ENCODE peak calls at places on chromosomes 6 and 20, in six cellular contexts. B is effector memory CD8-positive, alpha-beta T cell; M is astrocyte of the spinal cord; E is NCI-H2171 treated with DMSO at 0.1 percent for 48 hours; U is ACHN; T is left cardiac atrium. S is an unnamed sample.

GRCh38 chr6:98200084-98200483 is 634.3 kb upstream of the POU3F2 start:
- DNase-seq in B (no peak), M (no peak), E (no peak), U (no peak), T (no peak), S (no peak)

GRCh38 chr6:219641-220198 is 72.6 kb upstream of the DUSP22 start:
- DNase-seq in B (no peak), M (peak; percentile 51), E (no peak), U (peak; percentile 53), T (peak; percentile 68), S (no peak)

GRCh38 chr6:138486249-138487121 is 12.8 kb downstream of the NHSL1 start:
- DNase-seq in B (no peak), M (no peak), E (no peak), U (no peak), T (no peak), S (no peak)

GRCh38 chr6:159203304-159204005 is 34.3 kb downstream of the FNDC1 start:
- DNase-seq in B (no peak), M (peak; percentile 83), E (no peak), U (no peak), T (peak; percentile 25), S (no peak)

GRCh38 chr6:14671261-14671681 is 553.7 kb downstream of the CD83 start:
- DNase-seq in B (no peak), M (peak; percentile 76), E (peak; percentile 86), U (no peak), T (peak; percentile 45), S (no peak)

GRCh38 chr20:63973636-63974401 is 4.1 kb upstream of the ZNF512B start:
- DNase-seq in B (peak; percentile 71), M (peak; percentile 78), E (peak; percentile 77), U (peak; percentile 81), T (peak; percentile 92), S (peak; percentile 76)

GRCh38 chr20:8079976-8080375 is 52.1 kb upstream of the PLCB1 start:
- DNase-seq in B (no peak), M (no peak), E (no peak), U (no peak), T (no peak), S (no peak)

GRCh38 chr6:107803957-107804356 is 20.2 kb downstream of the SCML4 start:
- DNase-seq in B (no peak), M (no peak), E (no peak), U (no peak), T (no peak), S (no peak)

GRCh38 chr6:113879186-113880096 is 22.3 kb downstream of the MARCKS start:
- DNase-seq in B (no peak), M (peak; percentile 86), E (peak; percentile 87), U (peak; percentile 79), T (peak; percentile 51), S (peak; percentile 33)

GRCh38 chr20:32494498-32495216 is 90.5 kb downstream of the NOL4L start:
- DNase-seq in B (no peak), M (no peak), E (no peak), U (no peak), T (peak; percentile 12), S (no peak)

GRCh38 chr6:157198425-157199279 is 124.7 kb downstream of the TMEM242 start:
- DNase-seq in B (no peak), M (no peak), E (peak; percentile 96), U (no peak), T (peak; percentile 60), S (no peak)

GRCh38 chr6:93407186-93407585 is 12.2 kb downstream of the EPHA7 start:
- DNase-seq in B (no peak), M (peak; percentile 54), E (peak; percentile 68), U (no peak), T (no peak), S (no peak)

GRCh38 chr6:46440133-46440532 is 51.1 kb downstream of the RCAN2 start:
- DNase-seq in B (no peak), M (peak; percentile 50), E (no peak), U (no peak), T (no peak), S (no peak)

GRCh38 chr6:115001726-115002436 is 659.1 kb upstream of the HS3ST5 start:
- DNase-seq in B (no peak), M (no peak), E (no peak), U (peak; percentile 6), T (no peak), S (no peak)

GRCh38 chr6:155341130-155341828 is 27.0 kb upstream of the TFB1M start:
- DNase-seq in B (no peak), M (peak; percentile 81), E (no peak), U (no peak), T (no peak), S (no peak)

GRCh38 chr6:28866342-28867077 is 57.3 kb downstream of the TRIM27 start:
- DNase-seq in B (peak; percentile 58), M (peak; percentile 46), E (peak; percentile 75), U (peak; percentile 75), T (peak; percentile 74), S (peak; percentile 84)

GRCh38 chr6:43265564-43265963 is 22.3 kb downstream of the TTBK1 start:
- DNase-seq in B (no peak), M (no peak), E (no peak), U (no peak), T (no peak), S (no peak)

GRCh38 chr6:33895296-33895695 is 91.5 kb upstream of the MLN start:
- DNase-seq in B (no peak), M (no peak), E (no peak), U (no peak), T (no peak), S (no peak)

GRCh38 chr6:91082311-91082803 is 495.5 kb upstream of the MAP3K7 start:
- DNase-seq in B (no peak), M (peak; percentile 76), E (no peak), U (no peak), T (no peak), S (no peak)

GRCh38 chr20:40648505-40649072 is 40.4 kb downstream of the MAFB start:
- DNase-seq in B (no peak), M (no peak), E (no peak), U (no peak), T (no peak), S (no peak)

GRCh38 chr6:118963003-118963402 is 28.0 kb upstream of the MCM9 start:
- DNase-seq in B (no peak), M (peak; percentile 23), E (peak; percentile 12), U (peak; percentile 17), T (no peak), S (no peak)

GRCh38 chr6:134813146-134813545 is 136.8 kb downstream of the ALDH8A1 start:
- DNase-seq in B (no peak), M (peak; percentile 67), E (no peak), U (no peak), T (no peak), S (no peak)

GRCh38 chr6:54040545-54040944 is 70.7 kb upstream of the MLIP start:
- DNase-seq in B (no peak), M (no peak), E (no peak), U (no peak), T (no peak), S (no peak)

GRCh38 chr6:21871831-21872230 is 278.3 kb downstream of the SOX4 start:
- DNase-seq in B (no peak), M (no peak), E (no peak), U (no peak), T (no peak), S (no peak)

GRCh38 chr20:14544688-14545087 is 207.3 kb upstream of the FLRT3 start:
- DNase-seq in B (no peak), M (no peak), E (peak; percentile 15), U (no peak), T (no peak), S (no peak)

GRCh38 chr6:11971154-11971553 is 41.0 kb upstream of the HIVEP1 start:
- DNase-seq in B (no peak), M (peak; percentile 80), E (no peak), U (no peak), T (no peak), S (no peak)

GRCh38 chr6:51654647-51655046 is 432.8 kb downstream of the PKHD1 start:
- DNase-seq in B (no peak), M (no peak), E (no peak), U (no peak), T (no peak), S (no peak)

GRCh38 chr6:43811101-43812099 is 41.4 kb downstream of the VEGFA start:
- DNase-seq in B (no peak), M (no peak), E (no peak), U (no peak), T (no peak), S (no peak)

GRCh38 chr6:147821266-147821665 is 312.8 kb downstream of the SAMD5 start:
- DNase-seq in B (no peak), M (peak; percentile 2), E (no peak), U (no peak), T (no peak), S (no peak)

GRCh38 chr20:25280051-25280573 is 32.2 kb downstream of the PYGB start:
- DNase-seq in B (no peak), M (no peak), E (no peak), U (no peak), T (peak; percentile 15), S (no peak)

GRCh38 chr6:52186075-52186474 is at the start of gene IL17A:
- DNase-seq in B (no peak), M (no peak), E (no peak), U (no peak), T (no peak), S (no peak)

GRCh38 chr20:64048402-64049044 is 916 bp downstream of the SOX18 start:
- DNase-seq in B (no peak), M (no peak), E (no peak), U (no peak), T (no peak), S (no peak)

GRCh38 chr20:1255675-1256074 is 10.4 kb upstream of the SNPH start:
- DNase-seq in B (no peak), M (no peak), E (no peak), U (no peak), T (no peak), S (no peak)

GRCh38 chr6:33815854-33816253 is 12.1 kb upstream of the MLN start:
- DNase-seq in B (no peak), M (no peak), E (peak; percentile 68), U (peak; percentile 4), T (no peak), S (no peak)

GRCh38 chr20:41202426-41202825 is 65.1 kb downstream of the PLCG1 start:
- DNase-seq in B (no peak), M (no peak), E (no peak), U (no peak), T (no peak), S (no peak)

GRCh38 chr20:33922224-33922623 is 71.5 kb upstream of the RALY start:
- DNase-seq in B (no peak), M (no peak), E (no peak), U (no peak), T (no peak), S (no peak)

GRCh38 chr6:144234935-144235334 is 50.2 kb upstream of the UTRN start:
- DNase-seq in B (no peak), M (no peak), E (no peak), U (no peak), T (no peak), S (no peak)

GRCh38 chr6:97866616-97867015 is 583.6 kb upstream of the MMS22L start:
- DNase-seq in B (no peak), M (no peak), E (no peak), U (no peak), T (no peak), S (no peak)

GRCh38 chr6:72787521-72788031 is 165.7 kb downstream of the KCNQ5 start:
- DNase-seq in B (no peak), M (peak; percentile 69), E (peak; percentile 2), U (peak; percentile 57), T (no peak), S (no peak)